ENCODE peak calls at places on chromosome 16, in ten cellular contexts. I is effector memory CD4-positive, alpha-beta T cell; G is tibial artery; P is kidney epithelial cell; H is astrocyte of the spinal cord; T is cardiac muscle cell; E is esophagus muscularis mucosa; A is stomach; L is testis; N is mesendoderm. S is an unnamed sample.

GRCh38 chr16:52547001-52547833 is at the start of gene TOX3:
- DNase-seq in I (no peak), G (no peak), P (no peak), H (no peak), T (peak), E (peak), A (peak), L (no peak), N (peak), S (no peak)

GRCh38 chr16:56469748-56470147 is 18.4 kb downstream of the OGFOD1 start:
- DNase-seq in I (no peak), G (no peak), P (no peak), H (no peak), T (no peak), E (no peak), A (no peak), L (no peak), N (no peak), S (no peak)

GRCh38 chr16:77897831-77898540 is 109.6 kb downstream of the VAT1L start:
- DNase-seq in I (no peak), G (no peak), P (no peak), H (no peak), T (no peak), E (no peak), A (no peak), L (no peak), N (no peak), S (no peak)

GRCh38 chr16:64159986-64160385 is 961.9 kb downstream of the CDH11 start:
- DNase-seq in I (no peak), G (no peak), P (no peak), H (no peak), T (no peak), E (no peak), A (no peak), L (no peak), N (no peak), S (no peak)

GRCh38 chr16:82329504-82330192 is 159.6 kb upstream of the MPHOSPH6 start:
- DNase-seq in I (no peak), G (no peak), P (no peak), H (no peak), T (no peak), E (no peak), A (peak), L (no peak), N (no peak), S (no peak)

GRCh38 chr16:86894925-86895324 is 316.6 kb downstream of the FOXL1 start:
- DNase-seq in I (no peak), G (peak), P (no peak), H (no peak), T (no peak), E (no peak), A (no peak), L (no peak), N (no peak), S (no peak)

GRCh38 chr16:722835-723633 is 2.1 kb downstream of the ANTKMT start:
- DNase-seq in I (no peak), G (no peak), P (no peak), H (no peak), T (no peak), E (no peak), A (no peak), L (no peak), N (no peak), S (no peak)

GRCh38 chr16:65531475-65531874 is 409.6 kb upstream of the CDH11 start:
- DNase-seq in I (no peak), G (no peak), P (no peak), H (no peak), T (no peak), E (no peak), A (no peak), L (no peak), N (no peak), S (no peak)

GRCh38 chr16:56830669-56831068 is 34.3 kb upstream of the SLC12A3 start:
- DNase-seq in I (no peak), G (no peak), P (no peak), H (no peak), T (no peak), E (no peak), A (no peak), L (no peak), N (no peak), S (no peak)

GRCh38 chr16:88391497-88391850 is 8.7 kb downstream of the ZNF469 start:
- DNase-seq in I (no peak), G (no peak), P (no peak), H (no peak), T (no peak), E (no peak), A (no peak), L (no peak), N (no peak), S (no peak)

GRCh38 chr16:72908362-72908838 is 139.5 kb downstream of the ZFHX3 start:
- DNase-seq in I (no peak), G (peak), P (no peak), H (no peak), T (no peak), E (no peak), A (no peak), L (no peak), N (no peak), S (no peak)

GRCh38 chr16:67165121-67166034 is 833 bp downstream of the HSF4 start:
- DNase-seq in I (no peak), G (no peak), P (no peak), H (no peak), T (peak), E (no peak), A (no peak), L (no peak), N (peak), S (no peak)
- H3K4me3 ChIP-seq in I (no peak), G (peak), P (no peak), H (no peak), T (no peak), E (peak), A (peak), L (peak), N (no peak), S (no peak)

DNA sequence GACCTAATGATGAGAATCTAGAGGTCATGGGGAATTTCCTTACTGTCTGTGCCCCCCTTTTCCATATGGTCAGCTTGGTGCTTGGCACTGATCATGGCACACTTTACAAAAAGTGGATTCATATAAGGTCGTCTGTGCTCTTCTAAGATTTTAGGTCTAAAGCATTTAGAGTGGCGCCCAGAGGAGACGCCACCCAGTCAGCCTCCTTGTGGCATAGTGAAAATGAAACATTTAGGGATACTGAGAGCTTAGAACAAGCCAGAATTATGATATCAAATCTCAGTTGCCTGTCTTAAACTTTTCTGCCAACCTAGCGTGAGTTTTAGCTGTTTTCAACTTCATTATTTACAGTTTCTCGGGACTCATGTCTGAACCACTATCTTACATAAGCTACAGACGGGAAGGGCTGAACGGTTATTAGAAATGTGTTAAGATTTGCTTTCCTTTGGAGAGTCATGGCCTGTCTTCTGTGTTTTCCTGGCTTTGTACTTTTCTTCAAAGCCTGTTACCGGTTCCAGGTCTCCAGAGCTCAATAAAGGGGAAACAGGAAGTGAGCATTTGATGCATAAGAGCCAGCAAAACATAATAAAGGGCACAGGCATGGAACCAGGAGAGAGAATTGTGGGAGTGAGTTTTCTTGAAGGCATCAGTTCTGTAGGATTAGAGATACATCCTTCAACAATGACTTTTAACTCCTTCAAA is 13.7 kb downstream of the ZNRF1 start:
- DNase-seq in I (no peak), G (no peak), P (no peak), H (no peak), T (no peak), E (no peak), A (no peak), L (no peak), N (no peak), S (no peak)
- H3K4me3 ChIP-seq in I (peak), G (peak), P (no peak), H (no peak), T (no peak), E (no peak), A (no peak), L (no peak), N (no peak), S (no peak)

GRCh38 chr16:50265716-50266336 is 525 bp upstream of the ADCY7 start:
- DNase-seq in I (no peak), G (peak), P (no peak), H (no peak), T (no peak), E (no peak), A (no peak), L (no peak), N (no peak), S (no peak)
- H3K4me3 ChIP-seq in I (peak), G (peak), P (no peak), H (no peak), T (no peak), E (peak), A (peak), L (no peak), N (no peak), S (no peak)

DNA sequence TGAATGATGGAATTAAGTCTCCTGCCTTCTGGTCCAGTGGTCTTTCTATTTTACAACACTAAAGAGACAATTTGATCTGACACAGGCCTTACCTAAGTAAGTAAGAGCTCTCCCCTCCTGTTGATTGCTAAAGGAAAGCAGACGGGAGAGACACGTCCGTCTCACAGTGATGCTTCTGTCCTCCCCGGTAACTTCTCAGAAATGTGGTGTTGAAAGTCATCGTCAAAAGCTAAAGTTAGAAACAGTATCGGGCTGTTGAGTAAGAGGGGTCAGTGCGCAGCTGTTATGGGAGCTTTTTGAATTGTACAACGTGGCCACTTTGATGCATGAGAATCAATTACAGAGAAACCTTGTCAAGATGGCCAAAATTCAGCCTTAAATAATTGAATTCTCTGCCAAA is 1.9 kb upstream of the RBFOX1 start:
- DNase-seq in I (no peak), G (no peak), P (no peak), H (no peak), T (peak), E (no peak), A (no peak), L (no peak), N (no peak), S (no peak)
- H3K4me3 ChIP-seq in I (no peak), G (no peak), P (no peak), H (no peak), T (no peak), E (no peak), A (no peak), L (no peak), N (no peak), S (no peak)

GRCh38 chr16:11800385-11800718 is 3.3 kb upstream of the ZC3H7A start:
- DNase-seq in I (no peak), G (peak), P (no peak), H (no peak), T (no peak), E (no peak), A (no peak), L (no peak), N (no peak), S (no peak)

GRCh38 chr16:11797957-11798299 is 870 bp upstream of the ZC3H7A start:
- DNase-seq in I (no peak), G (no peak), P (no peak), H (no peak), T (no peak), E (no peak), A (no peak), L (no peak), N (no peak), S (no peak)

GRCh38 chr16:11799017-11799381 is 1.9 kb upstream of the ZC3H7A start:
- DNase-seq in I (no peak), G (peak), P (no peak), H (no peak), T (no peak), E (no peak), A (no peak), L (no peak), N (no peak), S (no peak)

GRCh38 chr16:11801481-11802021 is 4.5 kb upstream of the ZC3H7A start:
- DNase-seq in I (no peak), G (peak), P (no peak), H (no peak), T (no peak), E (no peak), A (no peak), L (no peak), N (no peak), S (no peak)

GRCh38 chr16:11799509-11800384 is 2.7 kb upstream of the ZC3H7A start:
- DNase-seq in I (peak), G (peak), P (no peak), H (no peak), T (no peak), E (no peak), A (no peak), L (no peak), N (peak), S (no peak)
- H3K4me3 ChIP-seq in I (no peak), G (no peak), P (no peak), H (no peak), T (no peak), E (no peak), A (no peak), L (no peak), N (no peak), S (no peak)

DNA sequence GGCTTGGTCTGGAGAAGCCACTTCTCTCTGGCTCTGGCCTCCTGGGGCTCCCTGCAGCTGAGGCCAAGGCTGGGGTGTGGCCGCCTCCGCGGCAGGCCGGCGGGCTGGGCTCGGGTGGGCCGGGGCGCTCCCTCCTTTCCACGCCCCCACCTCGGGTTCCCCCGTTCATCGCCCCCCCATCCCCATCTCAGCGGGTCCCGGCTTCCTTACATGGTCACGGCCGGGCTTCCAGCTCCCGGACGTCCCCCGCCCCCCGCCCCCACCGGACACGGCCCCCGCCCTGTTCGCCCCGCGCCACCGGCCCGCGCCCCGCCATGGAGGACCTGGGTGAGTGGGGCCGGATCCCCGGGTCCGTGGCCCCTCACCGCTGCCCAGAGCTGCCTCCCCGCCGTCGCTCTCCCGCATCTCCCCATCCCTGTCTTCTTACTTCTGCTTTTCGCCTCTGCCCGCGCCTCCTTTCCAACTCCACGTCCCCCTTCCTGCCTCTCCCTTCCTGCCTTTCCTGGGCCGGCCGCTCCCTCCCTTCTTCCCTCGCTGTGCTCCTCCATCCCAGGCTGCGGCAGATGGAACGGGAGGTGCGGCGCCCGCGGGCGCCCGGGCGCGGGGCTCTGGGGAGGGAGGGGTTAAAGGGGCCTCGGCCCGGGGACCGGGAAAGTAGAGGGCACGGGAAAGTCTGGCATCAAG is at the start of gene TGFB1I1:
- DNase-seq in I (no peak), G (peak), P (no peak), H (peak), T (peak), E (no peak), A (no peak), L (peak), N (peak), S (no peak)
- H3K4me3 ChIP-seq in I (peak), G (peak), P (peak), H (peak), T (peak), E (peak), A (peak), L (peak), N (peak), S (peak)

GRCh38 chr16:23380501-23380951 is 72.5 kb downstream of the COG7 start:
- DNase-seq in I (no peak), G (no peak), P (no peak), H (no peak), T (no peak), E (no peak), A (no peak), L (no peak), N (no peak), S (no peak)
- H3K4me3 ChIP-seq in I (no peak), G (no peak), P (no peak), H (no peak), T (no peak), E (no peak), A (no peak), L (no peak), N (no peak), S (no peak)

GRCh38 chr16:3143598-3144330 is 8.9 kb downstream of the ZNF213 start:
- DNase-seq in I (no peak), G (no peak), P (no peak), H (no peak), T (no peak), E (no peak), A (no peak), L (no peak), N (no peak), S (no peak)
- H3K4me3 ChIP-seq in I (no peak), G (no peak), P (no peak), H (no peak), T (no peak), E (no peak), A (no peak), L (no peak), N (no peak), S (no peak)

DNA sequence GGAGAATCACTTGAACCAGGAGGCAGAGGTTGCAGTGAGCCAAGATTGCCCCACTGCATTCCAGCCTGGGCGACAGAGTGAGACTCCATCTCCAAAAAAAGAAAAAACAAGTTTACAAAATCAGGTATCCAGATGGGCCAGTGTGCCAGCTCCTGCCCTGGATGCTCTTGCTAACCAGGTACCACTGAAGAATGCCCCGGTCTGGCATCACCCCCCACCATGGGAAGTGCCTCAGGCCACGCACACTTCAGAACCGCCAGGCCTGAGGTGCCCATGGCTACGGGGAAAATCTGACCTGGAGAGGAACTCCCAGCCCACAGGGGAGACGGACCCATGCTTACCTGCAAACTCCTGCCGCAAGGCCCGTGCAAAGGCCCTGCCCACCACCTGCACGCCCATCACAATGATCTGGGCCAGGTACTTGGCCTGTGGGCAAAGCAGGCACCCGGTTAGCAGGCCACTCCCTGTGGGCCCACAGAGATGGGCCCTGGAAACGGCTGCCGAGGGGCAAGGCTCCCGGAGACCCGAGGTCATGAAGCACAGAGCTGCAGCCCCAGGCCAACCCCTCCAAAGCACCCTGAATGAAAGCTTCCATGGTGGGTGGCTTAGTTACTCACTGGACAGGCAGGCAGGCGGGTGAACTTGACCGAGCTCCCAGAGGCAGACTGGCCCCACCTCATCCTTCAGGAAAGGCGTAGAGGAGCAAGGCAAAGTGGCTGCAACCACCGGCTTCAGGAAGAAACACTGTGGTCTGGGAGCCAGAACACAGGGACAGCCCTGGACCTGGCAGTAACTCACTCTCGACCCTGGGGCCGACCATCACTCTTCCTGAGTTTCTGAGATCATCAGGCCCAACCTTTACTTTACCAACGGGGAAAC is 8.0 kb downstream of the PAM16 start:
- DNase-seq in I (no peak), G (no peak), P (no peak), H (no peak), T (no peak), E (no peak), A (no peak), L (no peak), N (no peak), S (no peak)
- H3K4me3 ChIP-seq in I (no peak), G (no peak), P (no peak), H (no peak), T (no peak), E (no peak), A (no peak), L (no peak), N (no peak), S (no peak)

DNA sequence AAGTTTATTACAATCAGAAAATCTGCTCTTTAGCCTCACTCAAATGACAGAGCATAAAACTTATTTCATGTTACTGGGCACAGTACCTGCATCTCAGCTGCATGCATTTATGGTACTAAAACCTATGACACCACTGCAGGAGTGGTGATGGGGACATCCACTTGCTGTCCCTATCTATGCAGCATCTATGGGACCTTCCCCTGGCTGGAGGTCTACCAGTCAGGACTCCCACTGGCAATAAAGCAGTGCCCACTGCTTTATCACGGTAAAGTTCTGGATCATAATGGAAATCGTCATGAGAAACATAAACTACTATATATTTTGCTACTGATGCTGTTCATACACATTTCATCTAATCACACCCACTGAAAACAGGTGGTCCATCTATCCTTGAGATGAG is 26.2 kb downstream of the NSMCE1 start:
- DNase-seq in I (no peak), G (peak), P (no peak), H (no peak), T (no peak), E (no peak), A (no peak), L (no peak), N (no peak), S (no peak)
- H3K4me3 ChIP-seq in I (no peak), G (peak), P (no peak), H (peak), T (no peak), E (peak), A (peak), L (no peak), N (no peak), S (peak)